ENCODE peak calls at places on chromosomes 7 and 10, in ten cellular contexts. One of them, this sample, is unnamed.

GRCh38 chr10:86340176-86340990 is 26.2 kb downstream of the GRID1 start:
- DNase-seq in tibial artery: peak; percentile 41
- DNase-seq in brain microvascular endothelial cell: no peak
- DNase-seq in ascending aorta: no peak
- DNase-seq in cardiac muscle cell: no peak
- DNase-seq in IMR-90: no peak
- DNase-seq in heart left ventricle: no peak
- DNase-seq in GM06990: no peak
- DNase-seq in astrocyte: no peak
- DNase-seq in psoas muscle: no peak
- DNase-seq in this sample: no peak

GRCh38 chr10:103238506-103239252 is 7.0 kb upstream of the RPEL1 start:
- DNase-seq in brain microvascular endothelial cell: peak; percentile 44
- DNase-seq in cardiac muscle cell: peak; percentile 83
- DNase-seq in heart left ventricle: peak; percentile 35
- DNase-seq in psoas muscle: no peak
- DNase-seq in astrocyte: peak; percentile 34
- DNase-seq in tibial artery: peak; percentile 70
- DNase-seq in IMR-90: peak; percentile 61
- DNase-seq in GM06990: no peak
- DNase-seq in ascending aorta: no peak
- DNase-seq in this sample: no peak

GRCh38 chr7:4718071-4718470 is 36.0 kb downstream of the FOXK1 start:
- DNase-seq in IMR-90: no peak
- DNase-seq in tibial artery: no peak
- DNase-seq in brain microvascular endothelial cell: no peak
- DNase-seq in ascending aorta: no peak
- DNase-seq in cardiac muscle cell: no peak
- DNase-seq in astrocyte: no peak
- DNase-seq in GM06990: no peak
- DNase-seq in psoas muscle: no peak
- DNase-seq in heart left ventricle: no peak
- DNase-seq in this sample: no peak

GRCh38 chr7:122520961-122521555 is 177.9 kb downstream of the RNF133 start:
- DNase-seq in tibial artery: no peak
- DNase-seq in IMR-90: no peak
- DNase-seq in cardiac muscle cell: no peak
- DNase-seq in astrocyte: no peak
- DNase-seq in heart left ventricle: no peak
- DNase-seq in ascending aorta: no peak
- DNase-seq in brain microvascular endothelial cell: no peak
- DNase-seq in GM06990: no peak
- DNase-seq in psoas muscle: no peak
- DNase-seq in this sample: no peak

GRCh38 chr7:103921692-103922091 is 67.8 kb downstream of the RELN start:
- DNase-seq in cardiac muscle cell: no peak
- DNase-seq in IMR-90: no peak
- DNase-seq in ascending aorta: no peak
- DNase-seq in GM06990: no peak
- DNase-seq in psoas muscle: no peak
- DNase-seq in heart left ventricle: no peak
- DNase-seq in brain microvascular endothelial cell: no peak
- DNase-seq in astrocyte: no peak
- DNase-seq in tibial artery: no peak
- DNase-seq in this sample: no peak

GRCh38 chr10:79386637-79387465 is 39.6 kb downstream of the PPIF start:
- DNase-seq in IMR-90: no peak
- DNase-seq in tibial artery: peak; percentile 63
- DNase-seq in cardiac muscle cell: no peak
- DNase-seq in heart left ventricle: peak; percentile 16
- DNase-seq in astrocyte: no peak
- DNase-seq in psoas muscle: peak; percentile 45
- DNase-seq in brain microvascular endothelial cell: no peak
- DNase-seq in GM06990: no peak
- DNase-seq in ascending aorta: peak; percentile 6
- DNase-seq in this sample: no peak

GRCh38 chr10:123294109-123294508 is 139.9 kb downstream of the BUB3 start:
- DNase-seq in cardiac muscle cell: no peak
- DNase-seq in psoas muscle: no peak
- DNase-seq in IMR-90: no peak
- DNase-seq in GM06990: no peak
- DNase-seq in brain microvascular endothelial cell: no peak
- DNase-seq in astrocyte: no peak
- DNase-seq in ascending aorta: no peak
- DNase-seq in tibial artery: no peak
- DNase-seq in heart left ventricle: no peak
- DNase-seq in this sample: no peak

GRCh38 chr10:5447071-5447470 is 34.7 kb downstream of the NET1 start:
- DNase-seq in psoas muscle: no peak
- DNase-seq in astrocyte: peak; percentile 47
- DNase-seq in heart left ventricle: no peak
- DNase-seq in GM06990: no peak
- DNase-seq in IMR-90: peak; percentile 46
- DNase-seq in brain microvascular endothelial cell: no peak
- DNase-seq in tibial artery: no peak
- DNase-seq in cardiac muscle cell: peak; percentile 39
- DNase-seq in ascending aorta: no peak
- DNase-seq in this sample: no peak

GRCh38 chr10:118504044-118504944 is 91.2 kb downstream of the PRLHR start:
- DNase-seq in IMR-90: peak; percentile 3
- DNase-seq in psoas muscle: no peak
- DNase-seq in astrocyte: peak; percentile 71
- DNase-seq in heart left ventricle: no peak
- DNase-seq in GM06990: no peak
- DNase-seq in tibial artery: no peak
- DNase-seq in ascending aorta: no peak
- DNase-seq in brain microvascular endothelial cell: peak; percentile 27
- DNase-seq in cardiac muscle cell: peak; percentile 79
- DNase-seq in this sample: peak; percentile 65

GRCh38 chr10:71214641-71215160 is 2.3 kb downstream of the UNC5B start:
- DNase-seq in ascending aorta: no peak
- DNase-seq in astrocyte: no peak
- DNase-seq in GM06990: no peak
- DNase-seq in heart left ventricle: no peak
- DNase-seq in psoas muscle: no peak
- DNase-seq in cardiac muscle cell: no peak
- DNase-seq in tibial artery: peak; percentile 45
- DNase-seq in brain microvascular endothelial cell: no peak
- DNase-seq in IMR-90: no peak
- DNase-seq in this sample: no peak

GRCh38 chr7:112009081-112009480 is 197.1 kb downstream of the DOCK4 start:
- DNase-seq in GM06990: no peak
- DNase-seq in brain microvascular endothelial cell: peak; percentile 33
- DNase-seq in IMR-90: peak; percentile 83
- DNase-seq in ascending aorta: no peak
- DNase-seq in cardiac muscle cell: peak; percentile 49
- DNase-seq in heart left ventricle: no peak
- DNase-seq in tibial artery: no peak
- DNase-seq in psoas muscle: no peak
- DNase-seq in astrocyte: peak; percentile 74
- DNase-seq in this sample: no peak

GRCh38 chr10:129101232-129101980 is 365.6 kb upstream of the MGMT start:
- DNase-seq in astrocyte: no peak
- DNase-seq in GM06990: no peak
- DNase-seq in ascending aorta: no peak
- DNase-seq in cardiac muscle cell: peak; percentile 29
- DNase-seq in IMR-90: no peak
- DNase-seq in tibial artery: no peak
- DNase-seq in brain microvascular endothelial cell: no peak
- DNase-seq in heart left ventricle: no peak
- DNase-seq in psoas muscle: no peak
- DNase-seq in this sample: no peak

GRCh38 chr7:24283559-24283899 is 461 bp upstream of the NPY start:
- DNase-seq in ascending aorta: no peak
- DNase-seq in GM06990: peak; percentile 19
- DNase-seq in brain microvascular endothelial cell: no peak
- DNase-seq in IMR-90: no peak
- DNase-seq in astrocyte: no peak
- DNase-seq in psoas muscle: no peak
- DNase-seq in heart left ventricle: no peak
- DNase-seq in tibial artery: no peak
- DNase-seq in cardiac muscle cell: no peak
- DNase-seq in this sample: no peak

GRCh38 chr7:24284699-24285506 is 913 bp downstream of the NPY start:
- DNase-seq in ascending aorta: no peak
- DNase-seq in heart left ventricle: no peak
- DNase-seq in tibial artery: no peak
- DNase-seq in cardiac muscle cell: no peak
- DNase-seq in GM06990: peak; percentile 18
- DNase-seq in astrocyte: no peak
- DNase-seq in brain microvascular endothelial cell: no peak
- DNase-seq in psoas muscle: peak; percentile 36
- DNase-seq in IMR-90: no peak
- DNase-seq in this sample: no peak

GRCh38 chr7:24279512-24279911 is 4.5 kb upstream of the NPY start:
- DNase-seq in psoas muscle: no peak
- DNase-seq in IMR-90: no peak
- DNase-seq in heart left ventricle: no peak
- DNase-seq in GM06990: no peak
- DNase-seq in tibial artery: no peak
- DNase-seq in brain microvascular endothelial cell: no peak
- DNase-seq in cardiac muscle cell: no peak
- DNase-seq in ascending aorta: no peak
- DNase-seq in astrocyte: no peak
- DNase-seq in this sample: no peak

GRCh38 chr7:24283900-24284698 is at the start of gene NPY:
- DNase-seq in brain microvascular endothelial cell: no peak
- DNase-seq in psoas muscle: peak; percentile 48
- DNase-seq in IMR-90: no peak
- DNase-seq in tibial artery: no peak
- DNase-seq in GM06990: peak; percentile 30
- DNase-seq in ascending aorta: no peak
- DNase-seq in cardiac muscle cell: no peak
- DNase-seq in heart left ventricle: no peak
- DNase-seq in astrocyte: no peak
- DNase-seq in this sample: no peak
- H3K4me3 ChIP-seq in brain microvascular endothelial cell: no peak within 1 kb of the TSS
- H3K4me3 ChIP-seq in psoas muscle: peak within 1 kb of the TSS; percentile 44
- H3K4me3 ChIP-seq in IMR-90: no peak within 1 kb of the TSS
- H3K4me3 ChIP-seq in tibial artery: no peak within 1 kb of the TSS
- H3K4me3 ChIP-seq in GM06990: peak within 1 kb of the TSS; percentile 2
- H3K4me3 ChIP-seq in ascending aorta: peak within 1 kb of the TSS; percentile 38
- H3K4me3 ChIP-seq in cardiac muscle cell: peak within 1 kb of the TSS; percentile 26
- H3K4me3 ChIP-seq in heart left ventricle: no peak within 1 kb of the TSS
- H3K4me3 ChIP-seq in astrocyte: no peak within 1 kb of the TSS
- H3K4me3 ChIP-seq in this sample: peak within 1 kb of the TSS; percentile 4

GRCh38 chr10:124665558-124665957 is 78.6 kb downstream of the FAM53B start:
- DNase-seq in IMR-90: peak; percentile 66
- DNase-seq in tibial artery: no peak
- DNase-seq in ascending aorta: no peak
- DNase-seq in psoas muscle: no peak
- DNase-seq in astrocyte: no peak
- DNase-seq in heart left ventricle: no peak
- DNase-seq in GM06990: no peak
- DNase-seq in brain microvascular endothelial cell: no peak
- DNase-seq in cardiac muscle cell: no peak
- DNase-seq in this sample: no peak
- H3K36me3 ChIP-seq in IMR-90: peaks cover 3% of the 10 kb centered on the region
- H3K36me3 ChIP-seq in tibial artery: no peaks in the 10 kb centered on the region
- H3K36me3 ChIP-seq in ascending aorta: no peaks in the 10 kb centered on the region
- H3K36me3 ChIP-seq in psoas muscle: no peaks in the 10 kb centered on the region
- H3K36me3 ChIP-seq in astrocyte: no peaks in the 10 kb centered on the region
- H3K36me3 ChIP-seq in heart left ventricle: peaks cover 16% of the 10 kb centered on the region
- H3K36me3 ChIP-seq in GM06990: no peaks in the 10 kb centered on the region
- H3K36me3 ChIP-seq in brain microvascular endothelial cell: no peaks in the 10 kb centered on the region
- H3K36me3 ChIP-seq in cardiac muscle cell: no peaks in the 10 kb centered on the region
- H3K36me3 ChIP-seq in this sample: no peaks in the 10 kb centered on the region

GRCh38 chr10:23438547-23439451 is at the start of gene OTUD1:
- DNase-seq in cardiac muscle cell: peak; percentile 97
- DNase-seq in GM06990: peak; percentile 91
- DNase-seq in IMR-90: peak; percentile 91
- DNase-seq in astrocyte: peak; percentile 78
- DNase-seq in ascending aorta: peak; percentile 82
- DNase-seq in tibial artery: peak; percentile 98
- DNase-seq in psoas muscle: peak; percentile 98
- DNase-seq in brain microvascular endothelial cell: peak; percentile 80
- DNase-seq in heart left ventricle: peak; percentile 97
- DNase-seq in this sample: peak; percentile 64

GRCh38 chr10:23437987-23438546 is 808 bp upstream of the OTUD1 start:
- DNase-seq in psoas muscle: no peak
- DNase-seq in heart left ventricle: no peak
- DNase-seq in IMR-90: no peak
- DNase-seq in cardiac muscle cell: no peak
- DNase-seq in astrocyte: no peak
- DNase-seq in brain microvascular endothelial cell: no peak
- DNase-seq in GM06990: no peak
- DNase-seq in ascending aorta: no peak
- DNase-seq in tibial artery: no peak
- DNase-seq in this sample: no peak

GRCh38 chr10:23442936-23443335 is 4.1 kb downstream of the OTUD1 start:
- DNase-seq in GM06990: no peak
- DNase-seq in heart left ventricle: no peak
- DNase-seq in cardiac muscle cell: peak; percentile 37
- DNase-seq in psoas muscle: no peak
- DNase-seq in ascending aorta: no peak
- DNase-seq in IMR-90: peak; percentile 62
- DNase-seq in tibial artery: no peak
- DNase-seq in brain microvascular endothelial cell: no peak
- DNase-seq in astrocyte: peak; percentile 68
- DNase-seq in this sample: no peak

GRCh38 chr10:23439920-23440875 is 1.3 kb downstream of the OTUD1 start:
- DNase-seq in psoas muscle: peak; percentile 67
- DNase-seq in brain microvascular endothelial cell: peak; percentile 29
- DNase-seq in tibial artery: peak; percentile 64
- DNase-seq in cardiac muscle cell: peak; percentile 33
- DNase-seq in astrocyte: peak; percentile 16
- DNase-seq in IMR-90: peak; percentile 37
- DNase-seq in heart left ventricle: peak; percentile 40
- DNase-seq in ascending aorta: no peak
- DNase-seq in GM06990: peak; percentile 45
- DNase-seq in this sample: no peak

DNA sequence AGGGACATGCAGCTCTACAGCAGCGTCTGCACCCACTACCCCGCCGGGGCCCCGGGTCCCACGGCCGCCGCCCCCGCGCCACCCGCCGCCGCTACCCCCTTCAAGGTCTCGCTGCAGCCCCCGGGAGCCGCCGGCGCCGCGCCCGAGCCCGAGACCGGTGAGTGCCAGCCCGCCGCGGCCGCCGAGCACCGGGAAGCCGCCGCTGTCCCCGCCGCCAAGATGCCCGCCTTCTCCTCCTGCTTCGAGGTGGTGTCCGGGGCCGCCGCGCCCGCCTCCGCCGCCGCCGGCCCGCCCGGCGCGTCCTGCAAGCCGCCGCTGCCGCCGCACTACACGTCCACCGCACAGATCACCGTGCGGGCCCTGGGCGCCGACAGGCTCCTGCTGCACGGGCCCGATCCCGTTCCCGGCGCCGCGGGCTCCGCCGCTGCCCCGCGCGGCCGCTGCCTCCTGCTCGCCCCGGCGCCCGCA is 611 bp downstream of the OTUD1 start:
- DNase-seq in brain microvascular endothelial cell: no peak
- DNase-seq in astrocyte: no peak
- DNase-seq in tibial artery: no peak
- DNase-seq in GM06990: peak; percentile 38
- DNase-seq in heart left ventricle: no peak
- DNase-seq in ascending aorta: no peak
- DNase-seq in IMR-90: no peak
- DNase-seq in cardiac muscle cell: peak; percentile 37
- DNase-seq in psoas muscle: no peak
- DNase-seq in this sample: no peak
- H3K4me3 ChIP-seq in brain microvascular endothelial cell: peak overlapping the region; percentile 69
- H3K4me3 ChIP-seq in astrocyte: peak overlapping the region; percentile 68
- H3K4me3 ChIP-seq in tibial artery: peak overlapping the region; percentile 96
- H3K4me3 ChIP-seq in GM06990: peak overlapping the region; percentile 65
- H3K4me3 ChIP-seq in heart left ventricle: peak overlapping the region; percentile 91
- H3K4me3 ChIP-seq in ascending aorta: peak overlapping the region; percentile 91
- H3K4me3 ChIP-seq in IMR-90: peak overlapping the region; percentile 90
- H3K4me3 ChIP-seq in cardiac muscle cell: peak overlapping the region; percentile 98
- H3K4me3 ChIP-seq in psoas muscle: peak overlapping the region; percentile 95
- H3K4me3 ChIP-seq in this sample: peak overlapping the region; percentile 71

GRCh38 chr10:43061764-43062163 is 15.1 kb upstream of the RET start:
- DNase-seq in tibial artery: no peak
- DNase-seq in IMR-90: peak; percentile 9
- DNase-seq in cardiac muscle cell: no peak
- DNase-seq in ascending aorta: no peak
- DNase-seq in GM06990: no peak
- DNase-seq in heart left ventricle: no peak
- DNase-seq in brain microvascular endothelial cell: no peak
- DNase-seq in astrocyte: peak; percentile 14
- DNase-seq in psoas muscle: no peak
- DNase-seq in this sample: no peak
- H3K36me3 ChIP-seq in tibial artery: no peaks in the 10 kb centered on the region
- H3K36me3 ChIP-seq in IMR-90: no peaks in the 10 kb centered on the region
- H3K36me3 ChIP-seq in cardiac muscle cell: no peaks in the 10 kb centered on the region
- H3K36me3 ChIP-seq in ascending aorta: no peaks in the 10 kb centered on the region
- H3K36me3 ChIP-seq in GM06990: no peaks in the 10 kb centered on the region
- H3K36me3 ChIP-seq in heart left ventricle: no peaks in the 10 kb centered on the region
- H3K36me3 ChIP-seq in brain microvascular endothelial cell: no peaks in the 10 kb centered on the region
- H3K36me3 ChIP-seq in astrocyte: no peaks in the 10 kb centered on the region
- H3K36me3 ChIP-seq in psoas muscle: no peaks in the 10 kb centered on the region
- H3K36me3 ChIP-seq in this sample: no peaks in the 10 kb centered on the region

This sample was measured in kidney epithelial cell.